ENCODE peak calls at places on chromosomes 3 and 15, in five cellular contexts. One of them, this sample, is unnamed.

GRCh38 chr3:124829175-124829818 is 57.9 kb downstream of the ITGB5 start:
- ATAC-seq in GM12878: no peak
- ATAC-seq in K562: no peak
- ATAC-seq in HCT116: no peak
- ATAC-seq in GM23338: no peak
- ATAC-seq in this sample: peak

GRCh38 chr15:79442911-79443310 is 10.8 kb downstream of the MINAR1 start:
- ATAC-seq in GM12878: no peak
- ATAC-seq in K562: no peak
- ATAC-seq in HCT116: no peak
- ATAC-seq in GM23338: peak
- ATAC-seq in this sample: no peak

GRCh38 chr15:64485796-64486195 is 25.4 kb downstream of the ZNF609 start:
- ATAC-seq in GM12878: no peak
- ATAC-seq in K562: no peak
- ATAC-seq in HCT116: no peak
- ATAC-seq in GM23338: no peak
- ATAC-seq in this sample: no peak

GRCh38 chr3:15647629-15648167 is 46.2 kb downstream of the BTD start:
- ATAC-seq in GM12878: peak
- ATAC-seq in K562: no peak
- ATAC-seq in HCT116: peak
- ATAC-seq in GM23338: no peak
- ATAC-seq in this sample: no peak

GRCh38 chr3:12877040-12877439 is 35.7 kb upstream of the RPL32 start:
- ATAC-seq in GM12878: no peak
- ATAC-seq in K562: no peak
- ATAC-seq in HCT116: no peak
- ATAC-seq in GM23338: no peak
- ATAC-seq in this sample: no peak

GRCh38 chr3:71227344-71227743 is 356.2 kb downstream of the FOXP1 start:
- ATAC-seq in GM12878: no peak
- ATAC-seq in K562: peak
- ATAC-seq in HCT116: no peak
- ATAC-seq in GM23338: no peak
- ATAC-seq in this sample: no peak

GRCh38 chr3:32120480-32120879 is 14.1 kb downstream of the GPD1L start:
- ATAC-seq in GM12878: no peak
- ATAC-seq in K562: no peak
- ATAC-seq in HCT116: no peak
- ATAC-seq in GM23338: no peak
- ATAC-seq in this sample: no peak

GRCh38 chr3:107990926-107991325 is 99.9 kb downstream of the CD47 start:
- ATAC-seq in GM12878: no peak
- ATAC-seq in K562: no peak
- ATAC-seq in HCT116: no peak
- ATAC-seq in GM23338: no peak
- ATAC-seq in this sample: no peak

GRCh38 chr15:63974036-63974435 is 72.2 kb downstream of the DAPK2 start:
- ATAC-seq in GM12878: no peak
- ATAC-seq in K562: no peak
- ATAC-seq in HCT116: no peak
- ATAC-seq in GM23338: no peak
- ATAC-seq in this sample: no peak

GRCh38 chr15:91302588-91303439 is 202.8 kb downstream of the SV2B start:
- ATAC-seq in GM12878: peak
- ATAC-seq in K562: peak
- ATAC-seq in HCT116: peak
- ATAC-seq in GM23338: peak
- ATAC-seq in this sample: peak

GRCh38 chr3:3053974-3054373 is 56.2 kb downstream of the IL5RA start:
- ATAC-seq in GM12878: no peak
- ATAC-seq in K562: no peak
- ATAC-seq in HCT116: no peak
- ATAC-seq in GM23338: no peak
- ATAC-seq in this sample: no peak

GRCh38 chr15:100022426-100022825 is 289.2 kb upstream of the LYSMD4 start:
- ATAC-seq in GM12878: no peak
- ATAC-seq in K562: no peak
- ATAC-seq in HCT116: no peak
- ATAC-seq in GM23338: no peak
- ATAC-seq in this sample: peak

GRCh38 chr3:109372639-109373038 is 35.3 kb upstream of the DPPA4 start:
- ATAC-seq in GM12878: no peak
- ATAC-seq in K562: no peak
- ATAC-seq in HCT116: no peak
- ATAC-seq in GM23338: no peak
- ATAC-seq in this sample: no peak

GRCh38 chr3:109363634-109364033 is 26.3 kb upstream of the DPPA4 start:
- ATAC-seq in GM12878: no peak
- ATAC-seq in K562: no peak
- ATAC-seq in HCT116: no peak
- ATAC-seq in GM23338: no peak
- ATAC-seq in this sample: no peak

GRCh38 chr3:109364088-109364487 is 26.7 kb upstream of the DPPA4 start:
- ATAC-seq in GM12878: no peak
- ATAC-seq in K562: no peak
- ATAC-seq in HCT116: no peak
- ATAC-seq in GM23338: peak
- ATAC-seq in this sample: no peak

GRCh38 chr3:109373933-109374332 is 36.6 kb upstream of the DPPA4 start:
- ATAC-seq in GM12878: no peak
- ATAC-seq in K562: no peak
- ATAC-seq in HCT116: no peak
- ATAC-seq in GM23338: no peak
- ATAC-seq in this sample: no peak

DNA sequence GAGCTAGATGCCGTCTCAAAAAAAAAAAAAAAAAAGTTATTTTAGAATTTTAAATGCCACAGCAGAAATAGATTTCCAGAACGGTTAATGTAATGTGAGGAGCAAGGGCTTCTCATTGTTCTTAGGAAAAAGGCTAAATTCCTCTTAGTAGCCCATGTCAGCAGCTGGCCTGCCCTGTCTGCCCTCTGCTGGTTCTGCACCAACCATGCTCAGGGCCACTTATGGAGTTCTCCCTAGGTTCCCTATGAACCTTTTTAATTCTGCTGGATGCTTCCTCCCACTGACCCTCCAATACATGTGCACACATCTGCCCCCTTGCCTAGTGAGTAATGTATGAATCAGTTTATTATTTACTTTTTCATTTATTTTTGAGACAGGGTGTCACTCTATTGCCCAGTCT is 32.2 kb upstream of the DPPA4 start:
- ATAC-seq in GM12878: no peak
- ATAC-seq in K562: peak
- ATAC-seq in HCT116: peak
- ATAC-seq in GM23338: peak
- ATAC-seq in this sample: no peak
- TF ChIP-seq CTCF in GM12878: no peak
- TF ChIP-seq CTCF in K562: no peak
- TF ChIP-seq CTCF in HCT116: peak
- TF ChIP-seq CTCF in GM23338: peak
- TF ChIP-seq CTCF in this sample: no peak

GRCh38 chr15:35092311-35092710 is 7.2 kb upstream of the NANOGP8 start:
- ATAC-seq in GM12878: no peak
- ATAC-seq in K562: no peak
- ATAC-seq in HCT116: no peak
- ATAC-seq in GM23338: no peak
- ATAC-seq in this sample: no peak

GRCh38 chr15:35089556-35089955 is 4.5 kb upstream of the NANOGP8 start:
- ATAC-seq in GM12878: no peak
- ATAC-seq in K562: no peak
- ATAC-seq in HCT116: no peak
- ATAC-seq in GM23338: no peak
- ATAC-seq in this sample: no peak

GRCh38 chr15:35088329-35088728 is 3.2 kb upstream of the NANOGP8 start:
- ATAC-seq in GM12878: no peak
- ATAC-seq in K562: no peak
- ATAC-seq in HCT116: no peak
- ATAC-seq in GM23338: no peak
- ATAC-seq in this sample: no peak

GRCh38 chr15:35087759-35088158 is 2.7 kb upstream of the NANOGP8 start:
- ATAC-seq in GM12878: no peak
- ATAC-seq in K562: no peak
- ATAC-seq in HCT116: no peak
- ATAC-seq in GM23338: no peak
- ATAC-seq in this sample: no peak

GRCh38 chr15:35090104-35090807 is 5.2 kb upstream of the NANOGP8 start:
- ATAC-seq in GM12878: no peak
- ATAC-seq in K562: no peak
- ATAC-seq in HCT116: no peak
- ATAC-seq in GM23338: no peak
- ATAC-seq in this sample: no peak
- TF ChIP-seq POLR2AphosphoS5 in GM12878: no peak
- TF ChIP-seq POLR2AphosphoS5 in K562: no peak
- TF ChIP-seq POLR2AphosphoS5 in HCT116: no peak
- TF ChIP-seq POLR2AphosphoS5 in GM23338: no peak
- TF ChIP-seq POLR2AphosphoS5 in this sample: no peak

GRCh38 chr3:22089284-22089683 is 338.3 kb upstream of the ZNF385D start:
- ATAC-seq in GM12878: peak
- ATAC-seq in K562: no peak
- ATAC-seq in HCT116: no peak
- ATAC-seq in GM23338: peak
- ATAC-seq in this sample: no peak
- TF ChIP-seq CTCF in GM12878: peak
- TF ChIP-seq CTCF in K562: no peak
- TF ChIP-seq CTCF in HCT116: peak
- TF ChIP-seq CTCF in GM23338: peak
- TF ChIP-seq CTCF in this sample: no peak

GRCh38 chr3:195106418-195106906 is 164.5 kb downstream of the XXYLT1 start:
- ATAC-seq in GM12878: peak
- ATAC-seq in K562: peak
- ATAC-seq in HCT116: peak
- ATAC-seq in GM23338: peak
- ATAC-seq in this sample: peak
- TF ChIP-seq POLR2AphosphoS5 in GM12878: no peak
- TF ChIP-seq POLR2AphosphoS5 in K562: no peak
- TF ChIP-seq POLR2AphosphoS5 in HCT116: no peak
- TF ChIP-seq POLR2AphosphoS5 in GM23338: no peak
- TF ChIP-seq POLR2AphosphoS5 in this sample: no peak

DNA sequence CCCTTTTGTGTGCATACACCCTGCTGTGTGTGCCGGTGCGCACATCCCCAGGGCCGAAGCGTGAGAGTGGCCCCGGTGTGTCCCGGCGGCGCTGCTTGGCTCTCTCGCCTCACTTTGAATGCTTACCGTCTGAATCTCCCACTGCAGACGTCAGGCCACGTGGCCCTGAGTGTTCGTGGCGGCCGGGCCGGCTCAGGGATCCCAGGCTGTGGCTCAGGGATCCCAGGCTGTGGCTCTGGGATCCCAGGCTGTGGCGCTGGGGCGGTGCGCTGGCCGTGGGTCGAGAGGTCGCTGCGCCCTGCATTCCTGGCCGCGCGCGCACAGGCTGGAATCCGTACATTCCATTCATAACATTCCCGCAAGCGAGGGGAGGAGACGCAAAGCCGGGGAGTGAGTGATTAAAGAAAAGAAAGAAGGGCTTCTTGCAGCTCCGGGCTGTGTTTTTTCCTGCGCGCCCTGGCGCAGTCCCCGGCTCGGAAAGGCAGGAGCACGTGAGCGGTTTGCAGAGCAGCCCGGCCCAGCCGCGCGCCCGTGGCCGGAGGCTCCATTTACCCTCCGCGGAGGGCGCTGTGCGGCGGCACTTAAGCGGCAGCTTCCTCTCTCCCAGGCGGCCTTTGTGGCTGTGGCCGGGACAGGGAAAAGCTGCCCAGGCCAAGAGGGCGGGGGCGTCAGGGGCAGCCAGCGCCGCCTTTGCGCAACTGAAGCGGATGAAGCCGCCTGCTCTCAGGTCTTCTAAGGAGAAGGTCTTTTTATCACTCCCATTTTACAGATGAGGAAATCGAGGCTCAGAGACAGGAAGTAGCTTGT is 87.0 kb upstream of the ALDH1L1 start:
- ATAC-seq in GM12878: no peak
- ATAC-seq in K562: no peak
- ATAC-seq in HCT116: peak
- ATAC-seq in GM23338: peak
- ATAC-seq in this sample: peak
- TF ChIP-seq CTCF in GM12878: no peak
- TF ChIP-seq CTCF in K562: no peak
- TF ChIP-seq CTCF in HCT116: no peak
- TF ChIP-seq CTCF in GM23338: peak
- TF ChIP-seq CTCF in this sample: peak

This sample was measured in gastroesophageal sphincter.